ENCODE peak calls at places on chromosomes 2 and 18, in six cellular contexts. J is T follicular helper cell, W is progenitor cell of endocrine pancreas, K is A172, D is NCI-H510A treated with DMSO at 0.1 percent for 48 hours, T is lung microvascular endothelial cell. O is an unnamed sample.
A peak's percentile ranks its signal among the peaks of the same experiment; 100 is the strongest.

GRCh38 chr18:477565-477964 is 22.9 kb downstream of the COLEC12 start:
- DNase-seq in J (no peak), W (no peak), K (no peak), D (no peak), T (no peak), O (no peak)

GRCh38 chr2:139805378-139805777 is 1025.2 kb upstream of the NXPH2 start:
- DNase-seq in J (no peak), W (no peak), K (no peak), D (no peak), T (no peak), O (no peak)

GRCh38 chr2:165369131-165369935 is 100.2 kb upstream of the CSRNP3 start:
- DNase-seq in J (no peak), W (no peak), K (no peak), D (peak; percentile 49), T (peak; percentile 55), O (no peak)

GRCh38 chr2:179545024-179545423 is 280.4 kb upstream of the SESTD1 start:
- DNase-seq in J (no peak), W (no peak), K (no peak), D (no peak), T (no peak), O (no peak)

GRCh38 chr2:157376041-157376440 is 50.4 kb upstream of the ERMN start:
- DNase-seq in J (no peak), W (no peak), K (no peak), D (no peak), T (no peak), O (no peak)

GRCh38 chr18:48839819-48840490 is 110.8 kb downstream of the SMAD7 start:
- DNase-seq in J (no peak), W (no peak), K (no peak), D (no peak), T (no peak), O (no peak)

GRCh38 chr2:239109916-239110545 is 262.1 kb downstream of the TWIST2 start:
- DNase-seq in J (no peak), W (no peak), K (no peak), D (peak; percentile 60), T (no peak), O (no peak)

GRCh38 chr2:21041943-21042707 is 1.7 kb downstream of the APOB start:
- DNase-seq in J (no peak), W (no peak), K (no peak), D (no peak), T (no peak), O (no peak)

GRCh38 chr2:85873679-85874078 is 15.1 kb downstream of the ST3GAL5 start:
- DNase-seq in J (no peak), W (no peak), K (no peak), D (no peak), T (no peak), O (no peak)

GRCh38 chr2:219987830-219988229 is 360.4 kb downstream of the SLC4A3 start:
- DNase-seq in J (no peak), W (no peak), K (peak; percentile 96), D (no peak), T (no peak), O (no peak)

GRCh38 chr18:1408331-1408835 is 503.7 kb downstream of the ADCYAP1 start:
- DNase-seq in J (no peak), W (no peak), K (no peak), D (peak; percentile 18), T (no peak), O (no peak)

GRCh38 chr2:190359896-190360376 is 16.5 kb downstream of the INPP1 start:
- DNase-seq in J (no peak), W (no peak), K (peak; percentile 62), D (no peak), T (peak; percentile 83), O (no peak)

GRCh38 chr18:58865714-58866113 is 1.0 kb downstream of the ZNF532 start:
- DNase-seq in J (no peak), W (no peak), K (no peak), D (no peak), T (no peak), O (no peak)

GRCh38 chr2:240387669-240388358 is 47.6 kb upstream of the GPC1 start:
- DNase-seq in J (no peak), W (no peak), K (peak; percentile 97), D (no peak), T (peak; percentile 67), O (no peak)

GRCh38 chr2:230930928-230931555 is 6.0 kb upstream of the GPR55 start:
- DNase-seq in J (no peak), W (no peak), K (no peak), D (no peak), T (no peak), O (no peak)

GRCh38 chr18:35564795-35565453 is 16.6 kb upstream of the GALNT1 start:
- DNase-seq in J (no peak), W (no peak), K (no peak), D (no peak), T (no peak), O (no peak)

GRCh38 chr18:79949571-79950439 is 1.6 kb downstream of the SLC66A2 start:
- DNase-seq in J (no peak), W (no peak), K (no peak), D (no peak), T (no peak), O (no peak)

GRCh38 chr2:191128172-191128910 is 22.5 kb downstream of the STAT4 start:
- DNase-seq in J (no peak), W (no peak), K (no peak), D (no peak), T (no peak), O (no peak)

GRCh38 chr2:183919926-183920325 is 678.4 kb upstream of the ZNF804A start:
- DNase-seq in J (no peak), W (no peak), K (no peak), D (no peak), T (no peak), O (no peak)

GRCh38 chr2:48424356-48424755 is 105.6 kb upstream of the STON1 start:
- DNase-seq in J (no peak), W (no peak), K (no peak), D (no peak), T (no peak), O (no peak)

GRCh38 chr2:119109823-119110222 is 48.7 kb downstream of the C1QL2 start:
- DNase-seq in J (no peak), W (no peak), K (peak; percentile 38), D (no peak), T (no peak), O (no peak)

GRCh38 chr2:204791230-204791629 is 246.0 kb downstream of the PARD3B start:
- DNase-seq in J (no peak), W (no peak), K (no peak), D (no peak), T (no peak), O (no peak)

GRCh38 chr2:209476367-209477191 is 52.7 kb downstream of the MAP2 start:
- DNase-seq in J (no peak), W (no peak), K (peak; percentile 57), D (peak; percentile 21), T (peak; percentile 73), O (no peak)

GRCh38 chr2:181813963-181814565 is 77.5 kb upstream of the ITPRID2 start:
- DNase-seq in J (no peak), W (no peak), K (peak; percentile 52), D (no peak), T (no peak), O (no peak)

GRCh38 chr2:136242687-136243277 is 124.8 kb upstream of the CXCR4 start:
- DNase-seq in J (no peak), W (no peak), K (peak; percentile 44), D (no peak), T (no peak), O (peak; percentile 13)

GRCh38 chr2:240236217-240237111 is 96.0 kb upstream of the OTOS start:
- DNase-seq in J (no peak), W (peak; percentile 8), K (no peak), D (peak; percentile 2), T (no peak), O (no peak)

GRCh38 chr2:64629329-64629781 is 24.4 kb downstream of the SERTAD2 start:
- DNase-seq in J (no peak), W (no peak), K (no peak), D (no peak), T (no peak), O (no peak)

GRCh38 chr2:241772063-241772499 is 4.5 kb upstream of the GAL3ST2 start:
- DNase-seq in J (peak; percentile 33), W (no peak), K (no peak), D (no peak), T (no peak), O (no peak)

GRCh38 chr2:102383722-102384121 is 28.1 kb downstream of the IL18R1 start:
- DNase-seq in J (no peak), W (no peak), K (no peak), D (no peak), T (no peak), O (no peak)

GRCh38 chr2:128780434-128781080 is 461.9 kb upstream of the HS6ST1 start:
- DNase-seq in J (no peak), W (no peak), K (no peak), D (no peak), T (no peak), O (no peak)

GRCh38 chr2:41781082-41781481 is 266.7 kb upstream of the PKDCC start:
- DNase-seq in J (no peak), W (no peak), K (no peak), D (no peak), T (no peak), O (no peak)

GRCh38 chr18:845152-845819 is 33.2 kb upstream of the YES1 start:
- DNase-seq in J (no peak), W (no peak), K (peak; percentile 91), D (no peak), T (peak; percentile 92), O (no peak)

GRCh38 chr18:6057604-6058003 is 162.3 kb upstream of the TMEM200C start:
- DNase-seq in J (no peak), W (no peak), K (no peak), D (no peak), T (no peak), O (no peak)

GRCh38 chr18:34650121-34650545 is 60.0 kb upstream of the DTNA start:
- DNase-seq in J (no peak), W (no peak), K (peak; percentile 51), D (no peak), T (no peak), O (no peak)